ENCODE peak calls at places on chromosome 5, in eight cellular contexts. I is RWPE1, Y is ACHN, X is progenitor cell of endocrine pancreas, W is neural crest cell, M is GM12865, F is mammary epithelial cell, J is NCI-H524 treated with DMSO at 0.1 percent for 48 hours. C is an unnamed sample.

GRCh38 chr5:618450-618849 is 6.3 kb downstream of the CEP72 start:
- DNase-seq in I (no peak), Y (no peak), X (no peak), W (no peak), M (no peak), F (no peak), J (no peak), C (no peak)

GRCh38 chr5:61964199-61964598 is 341.8 kb upstream of the KIF2A start:
- DNase-seq in I (peak; percentile 27), Y (peak; percentile 10), X (no peak), W (no peak), M (no peak), F (peak; percentile 38), J (no peak), C (no peak)

GRCh38 chr5:141641634-141642278 is 5.0 kb downstream of the RELL2 start:
- DNase-seq in I (peak; percentile 93), Y (peak; percentile 88), X (no peak), W (no peak), M (peak; percentile 68), F (peak; percentile 81), J (no peak), C (no peak)

GRCh38 chr5:147188200-147189108 is 46.4 kb upstream of the STK32A start:
- DNase-seq in I (peak; percentile 77), Y (peak; percentile 63), X (peak; percentile 27), W (peak; percentile 59), M (peak; percentile 63), F (peak; percentile 33), J (peak; percentile 9), C (peak; percentile 39)

GRCh38 chr5:94010814-94011213 is 269.4 kb upstream of the POU5F2 start:
- DNase-seq in I (no peak), Y (no peak), X (no peak), W (no peak), M (no peak), F (peak; percentile 10), J (no peak), C (no peak)

GRCh38 chr5:175733017-175733416 is 75.1 kb downstream of the HRH2 start:
- DNase-seq in I (no peak), Y (no peak), X (no peak), W (no peak), M (no peak), F (no peak), J (no peak), C (no peak)

GRCh38 chr5:179217956-179218355 is 127.3 kb downstream of the ADAMTS2 start:
- DNase-seq in I (no peak), Y (no peak), X (no peak), W (no peak), M (no peak), F (no peak), J (no peak), C (no peak)

GRCh38 chr5:64269164-64269563 is 103.5 kb downstream of the RNF180 start:
- DNase-seq in I (no peak), Y (no peak), X (no peak), W (no peak), M (no peak), F (no peak), J (no peak), C (no peak)

GRCh38 chr5:5558593-5558992 is 136.1 kb downstream of the ICE1 start:
- DNase-seq in I (no peak), Y (no peak), X (no peak), W (no peak), M (no peak), F (no peak), J (peak; percentile 62), C (no peak)

GRCh38 chr5:169997736-169998284 is 17.5 kb upstream of the INSYN2B start:
- DNase-seq in I (no peak), Y (no peak), X (no peak), W (no peak), M (peak; percentile 15), F (peak; percentile 16), J (no peak), C (no peak)

GRCh38 chr5:61303348-61303747 is 28.7 kb upstream of the ZSWIM6 start:
- DNase-seq in I (no peak), Y (no peak), X (no peak), W (no peak), M (no peak), F (no peak), J (no peak), C (no peak)

GRCh38 chr5:14665110-14665822 is 748 bp downstream of the OTULIN start:
- DNase-seq in I (peak; percentile 39), Y (peak; percentile 40), X (peak; percentile 12), W (peak; percentile 14), M (peak; percentile 63), F (peak; percentile 39), J (no peak), C (peak; percentile 19)

GRCh38 chr5:72552041-72552557 is 44.9 kb upstream of the ZNF366 start:
- DNase-seq in I (peak; percentile 62), Y (peak; percentile 35), X (no peak), W (no peak), M (no peak), F (peak; percentile 41), J (no peak), C (no peak)

GRCh38 chr5:101012880-101013279 is 109.8 kb upstream of the ST8SIA4 start:
- DNase-seq in I (no peak), Y (no peak), X (no peak), W (no peak), M (no peak), F (no peak), J (no peak), C (no peak)

GRCh38 chr5:122220498-122220897 is 91.2 kb downstream of the ZNF474 start:
- DNase-seq in I (no peak), Y (no peak), X (no peak), W (no peak), M (no peak), F (no peak), J (no peak), C (no peak)

GRCh38 chr5:139639619-139640431 is 8.3 kb upstream of the CXXC5 start:
- DNase-seq in I (no peak), Y (peak; percentile 63), X (no peak), W (no peak), M (no peak), F (peak; percentile 49), J (no peak), C (no peak)

GRCh38 chr5:68455216-68455615 is 239.7 kb downstream of the PIK3R1 start:
- DNase-seq in I (no peak), Y (no peak), X (no peak), W (no peak), M (no peak), F (no peak), J (no peak), C (no peak)

GRCh38 chr5:66554211-66554610 is 42.0 kb upstream of the MAST4 start:
- DNase-seq in I (peak; percentile 91), Y (no peak), X (no peak), W (no peak), M (peak; percentile 53), F (peak; percentile 96), J (no peak), C (no peak)

GRCh38 chr5:172838151-172838875 is 4.3 kb downstream of the ERGIC1 start:
- DNase-seq in I (no peak), Y (no peak), X (no peak), W (no peak), M (no peak), F (no peak), J (no peak), C (no peak)

GRCh38 chr5:107469485-107469884 is 201.3 kb downstream of the EFNA5 start:
- DNase-seq in I (peak; percentile 86), Y (peak; percentile 87), X (no peak), W (no peak), M (peak; percentile 34), F (peak; percentile 93), J (no peak), C (no peak)

GRCh38 chr5:146290318-146290717 is 48.3 kb upstream of the POU4F3 start:
- DNase-seq in I (no peak), Y (no peak), X (no peak), W (no peak), M (no peak), F (no peak), J (no peak), C (no peak)

GRCh38 chr5:165321912-165322311 is 1816.5 kb downstream of the MAT2B start:
- DNase-seq in I (peak; percentile 83), Y (no peak), X (no peak), W (no peak), M (no peak), F (peak; percentile 84), J (no peak), C (no peak)

GRCh38 chr5:140292212-140293040 is 10.5 kb downstream of the PFDN1 start:
- DNase-seq in I (no peak), Y (no peak), X (no peak), W (no peak), M (no peak), F (no peak), J (no peak), C (no peak)

GRCh38 chr5:157494178-157494830 is 34.3 kb downstream of the NIPAL4 start:
- DNase-seq in I (no peak), Y (no peak), X (no peak), W (no peak), M (no peak), F (no peak), J (no peak), C (no peak)

GRCh38 chr5:127813633-127814171 is 110.5 kb downstream of the CCDC192 start:
- DNase-seq in I (peak; percentile 80), Y (peak; percentile 44), X (no peak), W (no peak), M (no peak), F (peak; percentile 71), J (no peak), C (no peak)

GRCh38 chr5:127425037-127425436 is 92.4 kb upstream of the PRRC1 start:
- DNase-seq in I (no peak), Y (no peak), X (no peak), W (no peak), M (no peak), F (no peak), J (no peak), C (no peak)

GRCh38 chr5:54460181-54460919 is 4.9 kb downstream of the HSPB3 start:
- DNase-seq in I (no peak), Y (no peak), X (no peak), W (no peak), M (no peak), F (no peak), J (no peak), C (no peak)

GRCh38 chr5:145937432-145938250 is 1.3 kb downstream of the SH3RF2 start:
- DNase-seq in I (peak; percentile 97), Y (peak; percentile 77), X (no peak), W (no peak), M (peak; percentile 22), F (peak; percentile 93), J (no peak), C (no peak)

GRCh38 chr5:157721159-157721558 is 10.1 kb upstream of the THG1L start:
- DNase-seq in I (no peak), Y (no peak), X (no peak), W (no peak), M (no peak), F (no peak), J (no peak), C (no peak)

GRCh38 chr5:2562036-2562435 is 189.4 kb downstream of the IRX2 start:
- DNase-seq in I (no peak), Y (no peak), X (no peak), W (no peak), M (no peak), F (no peak), J (no peak), C (no peak)

GRCh38 chr5:108687599-108688220 is 60.0 kb upstream of the FER start:
- DNase-seq in I (no peak), Y (no peak), X (no peak), W (no peak), M (no peak), F (no peak), J (no peak), C (no peak)